ENCODE peak calls at places on chromosomes 2 and 18, in eight cellular contexts. M is MM.1S; P is EL; F is activated CD4-positive, alpha-beta T cell treated with anti-CD3 and anti-CD28 coated beads for 48 hours; T is mucosa of descending colon; H is GM19239; R is omental fat pad; U is stimulated activated CD8-positive, alpha-beta memory T cell treated with anti-CD3 and anti-CD28 coated beads, Interleukin-15, amount 100 ng/mL, for 1 hour. X is an unnamed sample.

GRCh38 chr18:34809697-34810096 is 99.6 kb downstream of the DTNA start:
- DNase-seq in F (peak), H (no peak), M (no peak), P (peak), U (no peak), T (peak), R (peak), X (no peak)

GRCh38 chr2:16030206-16031054 is 90.1 kb downstream of the MYCN start:
- DNase-seq in T (no peak), R (no peak), U (no peak), M (no peak), P (no peak), H (no peak), F (no peak), X (no peak)

GRCh38 chr2:119819846-119820245 is 60.1 kb downstream of the PTPN4 start:
- DNase-seq in H (no peak), F (no peak), R (no peak), T (no peak), P (no peak), M (no peak), U (no peak), X (no peak)

GRCh38 chr2:131521961-131522781 is 5.5 kb upstream of the CCDC74A start:
- DNase-seq in F (no peak), M (no peak), U (no peak), T (no peak), H (no peak), P (no peak), R (no peak), X (no peak)

GRCh38 chr18:78895207-78896001 is 84.2 kb upstream of the SALL3 start:
- DNase-seq in P (no peak), U (no peak), T (no peak), M (no peak), R (no peak), F (no peak), H (no peak), X (no peak)

GRCh38 chr2:96089356-96090180 is 26.8 kb downstream of the ADRA2B start:
- DNase-seq in H (no peak), R (no peak), T (peak), M (no peak), F (no peak), P (no peak), U (no peak), X (no peak)

GRCh38 chr18:31931163-31931885 is 11.6 kb downstream of the TRAPPC8 start:
- DNase-seq in F (no peak), U (no peak), P (peak), H (no peak), R (no peak), M (no peak), T (no peak), X (no peak)

GRCh38 chr18:22172594-22173049 is 3.2 kb downstream of the GATA6 start:
- DNase-seq in M (no peak), R (no peak), P (no peak), T (no peak), F (no peak), H (no peak), U (no peak), X (no peak)

GRCh38 chr2:168858146-168858545 is 32.1 kb downstream of the SPC25 start:
- DNase-seq in T (no peak), F (no peak), U (no peak), R (no peak), H (no peak), M (no peak), P (no peak), X (no peak)

GRCh38 chr2:182548031-182548950 is 121.5 kb upstream of the PDE1A start:
- DNase-seq in R (no peak), U (no peak), F (no peak), T (no peak), H (no peak), M (no peak), P (peak), X (no peak)

GRCh38 chr2:239954166-239955085 is 70.7 kb downstream of the NDUFA10 start:
- DNase-seq in R (no peak), F (no peak), H (no peak), P (no peak), M (no peak), T (no peak), U (no peak), X (peak)

GRCh38 chr2:160388464-160389263 is 104.9 kb downstream of the RBMS1 start:
- DNase-seq in T (no peak), P (peak), R (no peak), U (no peak), H (no peak), M (no peak), F (peak), X (no peak)

GRCh38 chr2:140627136-140627535 is 1503.7 kb downstream of the LRP1B start:
- DNase-seq in T (no peak), F (no peak), U (no peak), R (no peak), H (no peak), M (no peak), P (no peak), X (no peak)